ENCODE peak calls at places on chromosomes 2 and 18, in ten cellular contexts. One of them, this sample, is unnamed.

GRCh38 chr2:169895294-169895985 is 68.2 kb downstream of the UBR3 start:
- DNase-seq in cardiac fibroblast: peak; percentile 25
- DNase-seq in stimulated activated effector memory CD8-positive, alpha-beta T cell treated with anti-CD3 and anti-CD28 coated beads, Interleukin-12 subunit alpha, Interleukin-12 subunit beta, amount 100 ng/mL, for 72 hours: no peak
- DNase-seq in CD8-positive, alpha-beta memory T cell: no peak
- DNase-seq in SJSA1: no peak
- DNase-seq in naive B cell: no peak
- DNase-seq in activated CD8-positive, alpha-beta T cell treated with anti-CD3 and anti-CD28 coated beads for 36 hours: no peak
- DNase-seq in GM23338: no peak
- DNase-seq in AG09319: no peak
- DNase-seq in stomach: no peak
- DNase-seq in this sample: no peak

GRCh38 chr2:160205511-160205910 is 5.4 kb upstream of the ITGB6 start:
- DNase-seq in CD8-positive, alpha-beta memory T cell: no peak
- DNase-seq in stomach: peak; percentile 85
- DNase-seq in stimulated activated effector memory CD8-positive, alpha-beta T cell treated with anti-CD3 and anti-CD28 coated beads, Interleukin-12 subunit alpha, Interleukin-12 subunit beta, amount 100 ng/mL, for 72 hours: no peak
- DNase-seq in naive B cell: no peak
- DNase-seq in AG09319: peak; percentile 78
- DNase-seq in cardiac fibroblast: peak; percentile 83
- DNase-seq in SJSA1: peak; percentile 94
- DNase-seq in GM23338: no peak
- DNase-seq in activated CD8-positive, alpha-beta T cell treated with anti-CD3 and anti-CD28 coated beads for 36 hours: peak; percentile 13
- DNase-seq in this sample: peak; percentile 87

GRCh38 chr2:27209621-27210401 is 2.0 kb upstream of the ATRAID start:
- DNase-seq in stomach: no peak
- DNase-seq in cardiac fibroblast: peak; percentile 30
- DNase-seq in naive B cell: no peak
- DNase-seq in stimulated activated effector memory CD8-positive, alpha-beta T cell treated with anti-CD3 and anti-CD28 coated beads, Interleukin-12 subunit alpha, Interleukin-12 subunit beta, amount 100 ng/mL, for 72 hours: no peak
- DNase-seq in AG09319: no peak
- DNase-seq in GM23338: no peak
- DNase-seq in SJSA1: no peak
- DNase-seq in activated CD8-positive, alpha-beta T cell treated with anti-CD3 and anti-CD28 coated beads for 36 hours: no peak
- DNase-seq in CD8-positive, alpha-beta memory T cell: no peak
- DNase-seq in this sample: no peak

GRCh38 chr2:161223139-161223732 is 63.0 kb downstream of the TANK start:
- DNase-seq in stomach: no peak
- DNase-seq in naive B cell: peak; percentile 32
- DNase-seq in cardiac fibroblast: peak; percentile 72
- DNase-seq in GM23338: peak; percentile 61
- DNase-seq in stimulated activated effector memory CD8-positive, alpha-beta T cell treated with anti-CD3 and anti-CD28 coated beads, Interleukin-12 subunit alpha, Interleukin-12 subunit beta, amount 100 ng/mL, for 72 hours: no peak
- DNase-seq in CD8-positive, alpha-beta memory T cell: peak; percentile 41
- DNase-seq in AG09319: no peak
- DNase-seq in SJSA1: no peak
- DNase-seq in activated CD8-positive, alpha-beta T cell treated with anti-CD3 and anti-CD28 coated beads for 36 hours: no peak
- DNase-seq in this sample: peak; percentile 46

GRCh38 chr2:189623049-189623448 is 38.2 kb upstream of the ASNSD1 start:
- DNase-seq in AG09319: no peak
- DNase-seq in naive B cell: no peak
- DNase-seq in stimulated activated effector memory CD8-positive, alpha-beta T cell treated with anti-CD3 and anti-CD28 coated beads, Interleukin-12 subunit alpha, Interleukin-12 subunit beta, amount 100 ng/mL, for 72 hours: no peak
- DNase-seq in stomach: no peak
- DNase-seq in CD8-positive, alpha-beta memory T cell: no peak
- DNase-seq in GM23338: no peak
- DNase-seq in activated CD8-positive, alpha-beta T cell treated with anti-CD3 and anti-CD28 coated beads for 36 hours: no peak
- DNase-seq in SJSA1: no peak
- DNase-seq in cardiac fibroblast: no peak
- DNase-seq in this sample: no peak

GRCh38 chr2:148546270-148546669 is 98.3 kb upstream of the EPC2 start:
- DNase-seq in activated CD8-positive, alpha-beta T cell treated with anti-CD3 and anti-CD28 coated beads for 36 hours: no peak
- DNase-seq in AG09319: no peak
- DNase-seq in stomach: no peak
- DNase-seq in naive B cell: no peak
- DNase-seq in SJSA1: no peak
- DNase-seq in GM23338: no peak
- DNase-seq in stimulated activated effector memory CD8-positive, alpha-beta T cell treated with anti-CD3 and anti-CD28 coated beads, Interleukin-12 subunit alpha, Interleukin-12 subunit beta, amount 100 ng/mL, for 72 hours: no peak
- DNase-seq in CD8-positive, alpha-beta memory T cell: no peak
- DNase-seq in cardiac fibroblast: peak; percentile 13
- DNase-seq in this sample: no peak

GRCh38 chr2:103656558-103656957 is 894.7 kb downstream of the TMEM182 start:
- DNase-seq in stimulated activated effector memory CD8-positive, alpha-beta T cell treated with anti-CD3 and anti-CD28 coated beads, Interleukin-12 subunit alpha, Interleukin-12 subunit beta, amount 100 ng/mL, for 72 hours: no peak
- DNase-seq in activated CD8-positive, alpha-beta T cell treated with anti-CD3 and anti-CD28 coated beads for 36 hours: no peak
- DNase-seq in GM23338: peak; percentile 40
- DNase-seq in AG09319: no peak
- DNase-seq in CD8-positive, alpha-beta memory T cell: no peak
- DNase-seq in naive B cell: no peak
- DNase-seq in stomach: no peak
- DNase-seq in cardiac fibroblast: no peak
- DNase-seq in SJSA1: no peak
- DNase-seq in this sample: no peak

GRCh38 chr2:45921921-45922320 is 270.4 kb downstream of the PRKCE start:
- DNase-seq in stomach: no peak
- DNase-seq in naive B cell: no peak
- DNase-seq in CD8-positive, alpha-beta memory T cell: no peak
- DNase-seq in GM23338: no peak
- DNase-seq in SJSA1: no peak
- DNase-seq in AG09319: no peak
- DNase-seq in activated CD8-positive, alpha-beta T cell treated with anti-CD3 and anti-CD28 coated beads for 36 hours: no peak
- DNase-seq in cardiac fibroblast: no peak
- DNase-seq in stimulated activated effector memory CD8-positive, alpha-beta T cell treated with anti-CD3 and anti-CD28 coated beads, Interleukin-12 subunit alpha, Interleukin-12 subunit beta, amount 100 ng/mL, for 72 hours: no peak
- DNase-seq in this sample: no peak

GRCh38 chr2:160859086-160859485 is 301.1 kb upstream of the TANK start:
- DNase-seq in stomach: no peak
- DNase-seq in activated CD8-positive, alpha-beta T cell treated with anti-CD3 and anti-CD28 coated beads for 36 hours: no peak
- DNase-seq in CD8-positive, alpha-beta memory T cell: no peak
- DNase-seq in SJSA1: no peak
- DNase-seq in naive B cell: no peak
- DNase-seq in AG09319: no peak
- DNase-seq in cardiac fibroblast: peak; percentile 39
- DNase-seq in GM23338: no peak
- DNase-seq in stimulated activated effector memory CD8-positive, alpha-beta T cell treated with anti-CD3 and anti-CD28 coated beads, Interleukin-12 subunit alpha, Interleukin-12 subunit beta, amount 100 ng/mL, for 72 hours: no peak
- DNase-seq in this sample: peak; percentile 5

GRCh38 chr2:40256649-40257048 is 195.2 kb downstream of the SLC8A1 start:
- DNase-seq in stomach: no peak
- DNase-seq in SJSA1: no peak
- DNase-seq in GM23338: peak; percentile 87
- DNase-seq in cardiac fibroblast: peak; percentile 15
- DNase-seq in stimulated activated effector memory CD8-positive, alpha-beta T cell treated with anti-CD3 and anti-CD28 coated beads, Interleukin-12 subunit alpha, Interleukin-12 subunit beta, amount 100 ng/mL, for 72 hours: no peak
- DNase-seq in CD8-positive, alpha-beta memory T cell: no peak
- DNase-seq in activated CD8-positive, alpha-beta T cell treated with anti-CD3 and anti-CD28 coated beads for 36 hours: no peak
- DNase-seq in AG09319: no peak
- DNase-seq in naive B cell: no peak
- DNase-seq in this sample: no peak

GRCh38 chr18:62450175-62450545 is 72.7 kb upstream of the ZCCHC2 start:
- DNase-seq in stomach: no peak
- DNase-seq in naive B cell: no peak
- DNase-seq in activated CD8-positive, alpha-beta T cell treated with anti-CD3 and anti-CD28 coated beads for 36 hours: no peak
- DNase-seq in CD8-positive, alpha-beta memory T cell: no peak
- DNase-seq in AG09319: no peak
- DNase-seq in GM23338: no peak
- DNase-seq in stimulated activated effector memory CD8-positive, alpha-beta T cell treated with anti-CD3 and anti-CD28 coated beads, Interleukin-12 subunit alpha, Interleukin-12 subunit beta, amount 100 ng/mL, for 72 hours: no peak
- DNase-seq in SJSA1: no peak
- DNase-seq in cardiac fibroblast: no peak
- DNase-seq in this sample: no peak

GRCh38 chr2:65227471-65228248 is at the start of gene ACTR2:
- DNase-seq in activated CD8-positive, alpha-beta T cell treated with anti-CD3 and anti-CD28 coated beads for 36 hours: peak; percentile 97
- DNase-seq in CD8-positive, alpha-beta memory T cell: peak; percentile 94
- DNase-seq in GM23338: peak; percentile 97
- DNase-seq in AG09319: peak; percentile 91
- DNase-seq in naive B cell: peak; percentile 94
- DNase-seq in stimulated activated effector memory CD8-positive, alpha-beta T cell treated with anti-CD3 and anti-CD28 coated beads, Interleukin-12 subunit alpha, Interleukin-12 subunit beta, amount 100 ng/mL, for 72 hours: peak; percentile 80
- DNase-seq in stomach: peak; percentile 96
- DNase-seq in cardiac fibroblast: peak; percentile 98
- DNase-seq in SJSA1: peak; percentile 97
- DNase-seq in this sample: peak; percentile 96

GRCh38 chr2:63301481-63301880 is 250.9 kb downstream of the OTX1 start:
- DNase-seq in stimulated activated effector memory CD8-positive, alpha-beta T cell treated with anti-CD3 and anti-CD28 coated beads, Interleukin-12 subunit alpha, Interleukin-12 subunit beta, amount 100 ng/mL, for 72 hours: no peak
- DNase-seq in stomach: no peak
- DNase-seq in CD8-positive, alpha-beta memory T cell: no peak
- DNase-seq in naive B cell: no peak
- DNase-seq in cardiac fibroblast: no peak
- DNase-seq in SJSA1: no peak
- DNase-seq in GM23338: peak; percentile 14
- DNase-seq in activated CD8-positive, alpha-beta T cell treated with anti-CD3 and anti-CD28 coated beads for 36 hours: peak; percentile 23
- DNase-seq in AG09319: no peak
- DNase-seq in this sample: no peak

GRCh38 chr2:45626387-45627010 is 15.4 kb upstream of the SRBD1 start:
- DNase-seq in GM23338: no peak
- DNase-seq in naive B cell: no peak
- DNase-seq in activated CD8-positive, alpha-beta T cell treated with anti-CD3 and anti-CD28 coated beads for 36 hours: no peak
- DNase-seq in stomach: peak; percentile 50
- DNase-seq in cardiac fibroblast: no peak
- DNase-seq in AG09319: no peak
- DNase-seq in stimulated activated effector memory CD8-positive, alpha-beta T cell treated with anti-CD3 and anti-CD28 coated beads, Interleukin-12 subunit alpha, Interleukin-12 subunit beta, amount 100 ng/mL, for 72 hours: no peak
- DNase-seq in SJSA1: no peak
- DNase-seq in CD8-positive, alpha-beta memory T cell: no peak
- DNase-seq in this sample: peak; percentile 39

GRCh38 chr2:162075689-162076132 is 1.7 kb upstream of the DPP4 start:
- DNase-seq in CD8-positive, alpha-beta memory T cell: no peak
- DNase-seq in stomach: no peak
- DNase-seq in stimulated activated effector memory CD8-positive, alpha-beta T cell treated with anti-CD3 and anti-CD28 coated beads, Interleukin-12 subunit alpha, Interleukin-12 subunit beta, amount 100 ng/mL, for 72 hours: no peak
- DNase-seq in GM23338: no peak
- DNase-seq in AG09319: no peak
- DNase-seq in SJSA1: no peak
- DNase-seq in naive B cell: no peak
- DNase-seq in activated CD8-positive, alpha-beta T cell treated with anti-CD3 and anti-CD28 coated beads for 36 hours: peak; percentile 19
- DNase-seq in cardiac fibroblast: peak; percentile 40
- DNase-seq in this sample: no peak

This sample was measured in prostate gland.